ENCODE peak calls at places on chromosomes 11 and 22, in five cellular contexts. I is A549, A is hepatocyte, L is PC-9, G is stomach. N is an unnamed sample. For H3K9me3, the result is how much of the 10 kb centered on the place peaks cover.

GRCh38 chr11:114762437-114762836 is 84.1 kb downstream of the NXPE2 start:
- DNase-seq in I (peak), A (peak), L (peak), G (peak), N (peak)

GRCh38 chr22:49961601-49962011 is 1.0 kb downstream of the PIM3 start:
- DNase-seq in I (no peak), A (no peak), L (no peak), G (no peak), N (no peak)

GRCh38 chr22:17366830-17367229 is 2.4 kb upstream of the CECR2 start:
- DNase-seq in I (peak), A (peak), L (no peak), G (no peak), N (peak)

GRCh38 chr22:36977401-36977861 is 41.8 kb downstream of the TST start:
- DNase-seq in I (peak), A (peak), L (peak), G (peak), N (peak)

GRCh38 chr22:19772673-19773469 is 12.3 kb downstream of the TBX1 start:
- DNase-seq in I (no peak), A (no peak), L (no peak), G (peak), N (no peak)

GRCh38 chr11:15912291-15912690 is 444.1 kb downstream of the SOX6 start:
- DNase-seq in I (no peak), A (no peak), L (no peak), G (no peak), N (no peak)

GRCh38 chr11:86492370-86493030 is 117.8 kb downstream of the CCDC81 start:
- DNase-seq in I (no peak), A (no peak), L (no peak), G (no peak), N (no peak)

GRCh38 chr11:2928605-2929510 is at the start of gene PHLDA2:
- DNase-seq in I (peak), A (peak), L (no peak), G (peak), N (peak)

GRCh38 chr11:124970925-124971324 is 16.9 kb downstream of the CCDC15 start:
- DNase-seq in I (no peak), A (peak), L (peak), G (no peak), N (peak)

GRCh38 chr11:110979696-110980095 is 265.8 kb upstream of the POU2AF2 start:
- DNase-seq in I (no peak), A (no peak), L (peak), G (no peak), N (no peak)

GRCh38 chr11:6635082-6635932 is 16.1 kb upstream of the TPP1 start:
- DNase-seq in I (no peak), A (peak), L (no peak), G (no peak), N (no peak)

GRCh38 chr22:37822079-37822833 is 926 bp upstream of the GALR3 start:
- DNase-seq in I (no peak), A (no peak), L (no peak), G (no peak), N (peak)

GRCh38 chr11:10528121-10528520 is 12.9 kb downstream of the RNF141 start:
- DNase-seq in I (no peak), A (no peak), L (no peak), G (no peak), N (no peak)

GRCh38 chr11:113267536-113267935 is 46.8 kb upstream of the TTC12 start:
- DNase-seq in I (no peak), A (no peak), L (no peak), G (no peak), N (no peak)

GRCh38 chr11:44611687-44612437 is 46.4 kb downstream of the CD82 start:
- DNase-seq in I (no peak), A (no peak), L (no peak), G (no peak), N (no peak)

GRCh38 chr11:11669447-11669846 is 47.6 kb upstream of the GALNT18 start:
- DNase-seq in I (no peak), A (no peak), L (no peak), G (no peak), N (no peak)

GRCh38 chr11:11668781-11669180 is 47.0 kb upstream of the GALNT18 start:
- DNase-seq in I (no peak), A (no peak), L (no peak), G (no peak), N (no peak)

GRCh38 chr11:11663907-11664306 is 42.1 kb upstream of the GALNT18 start:
- DNase-seq in I (no peak), A (no peak), L (no peak), G (no peak), N (peak)

GRCh38 chr11:11668293-11668692 is 46.5 kb upstream of the GALNT18 start:
- DNase-seq in I (no peak), A (no peak), L (no peak), G (no peak), N (no peak)

DNA sequence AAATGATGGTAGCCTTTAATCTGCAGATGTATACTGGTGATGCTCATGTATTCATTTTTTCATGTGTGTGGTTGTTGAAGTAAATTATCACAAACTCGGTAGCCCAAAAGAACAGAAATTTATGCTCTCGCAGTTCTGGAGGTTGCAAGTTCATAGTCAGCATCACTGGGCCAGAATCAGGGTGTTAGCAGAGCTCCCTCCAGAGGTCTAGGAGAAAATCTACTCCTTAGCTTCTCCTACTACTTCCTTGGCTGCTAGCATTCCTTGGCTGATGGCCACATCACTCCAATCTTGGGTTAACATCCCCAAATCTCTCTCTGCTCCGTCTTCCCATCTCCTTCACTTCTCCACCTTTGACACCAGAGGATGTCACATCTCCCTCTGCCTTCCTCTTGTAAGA is 45.3 kb upstream of the GALNT18 start:
- DNase-seq in I (no peak), A (no peak), L (no peak), G (no peak), N (no peak)
- TF ChIP-seq CTCF in I (no peak), A (no peak), L (no peak), G (no peak), N (no peak)

GRCh38 chr11:42243370-42243769 is 783.9 kb upstream of the LRRC4C start:
- DNase-seq in I (no peak), A (no peak), L (no peak), G (no peak), N (peak)

GRCh38 chr11:42244376-42244775 is 784.9 kb upstream of the LRRC4C start:
- DNase-seq in I (no peak), A (no peak), L (no peak), G (no peak), N (peak)

GRCh38 chr11:42234381-42235035 is 775.1 kb upstream of the LRRC4C start:
- DNase-seq in I (no peak), A (no peak), L (no peak), G (no peak), N (no peak)

GRCh38 chr11:42237701-42238235 is 778.3 kb upstream of the LRRC4C start:
- DNase-seq in I (no peak), A (no peak), L (no peak), G (no peak), N (no peak)

DNA sequence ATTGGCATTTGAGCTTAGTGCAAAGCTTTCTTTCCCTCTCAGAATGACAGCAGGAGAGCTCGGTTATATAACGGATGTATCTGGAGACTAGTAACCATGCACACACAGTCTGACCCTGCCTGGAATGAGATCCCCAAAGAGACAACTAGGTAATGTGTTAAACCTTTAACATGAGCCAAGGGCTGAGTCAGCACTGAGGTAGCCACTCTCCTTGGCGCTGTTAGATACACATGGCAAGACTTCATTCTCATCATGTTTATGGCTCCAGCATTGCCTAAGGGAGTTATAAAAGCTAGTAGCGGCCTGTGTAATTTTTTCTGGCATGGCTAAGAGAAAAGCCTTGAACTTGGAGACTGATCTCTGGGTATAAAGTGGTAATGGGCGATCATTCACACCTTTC is 779.6 kb upstream of the LRRC4C start:
- DNase-seq in I (no peak), A (peak), L (no peak), G (no peak), N (no peak)
- H3K9me3 ChIP-seq in I (under half), A (under half), L (under half), G (under half), N (under half)

GRCh38 chr11:12016246-12016645 is 7.8 kb upstream of the DKK3 start:
- DNase-seq in I (no peak), A (no peak), L (no peak), G (no peak), N (no peak)
- TF ChIP-seq CTCF in I (no peak), A (no peak), L (no peak), G (no peak), N (peak)

DNA sequence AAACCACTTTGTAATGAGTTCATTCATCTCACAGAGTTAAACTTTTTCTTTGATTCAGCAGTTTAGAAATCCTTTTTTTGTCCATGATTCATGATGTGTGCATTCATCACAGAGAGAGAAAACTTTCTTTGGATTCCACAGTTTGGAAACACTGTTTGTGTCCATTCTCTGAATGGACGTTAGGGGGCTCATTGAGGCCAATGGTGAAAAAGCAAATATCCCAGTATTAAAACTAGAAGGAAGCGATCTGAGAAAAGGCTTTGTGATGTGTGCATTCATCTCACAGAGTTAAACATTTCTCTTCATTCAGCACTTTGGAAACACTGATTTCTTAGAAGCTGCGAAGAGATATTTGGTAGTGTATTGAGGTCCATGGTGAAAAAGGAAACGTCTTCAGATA is 155.6 kb upstream of the TRIM48 start:
- DNase-seq in I (no peak), A (no peak), L (no peak), G (no peak), N (no peak)
- H3K9me3 ChIP-seq in I (under half), A (under half), L (under half), G (half or more), N (half or more)

DNA sequence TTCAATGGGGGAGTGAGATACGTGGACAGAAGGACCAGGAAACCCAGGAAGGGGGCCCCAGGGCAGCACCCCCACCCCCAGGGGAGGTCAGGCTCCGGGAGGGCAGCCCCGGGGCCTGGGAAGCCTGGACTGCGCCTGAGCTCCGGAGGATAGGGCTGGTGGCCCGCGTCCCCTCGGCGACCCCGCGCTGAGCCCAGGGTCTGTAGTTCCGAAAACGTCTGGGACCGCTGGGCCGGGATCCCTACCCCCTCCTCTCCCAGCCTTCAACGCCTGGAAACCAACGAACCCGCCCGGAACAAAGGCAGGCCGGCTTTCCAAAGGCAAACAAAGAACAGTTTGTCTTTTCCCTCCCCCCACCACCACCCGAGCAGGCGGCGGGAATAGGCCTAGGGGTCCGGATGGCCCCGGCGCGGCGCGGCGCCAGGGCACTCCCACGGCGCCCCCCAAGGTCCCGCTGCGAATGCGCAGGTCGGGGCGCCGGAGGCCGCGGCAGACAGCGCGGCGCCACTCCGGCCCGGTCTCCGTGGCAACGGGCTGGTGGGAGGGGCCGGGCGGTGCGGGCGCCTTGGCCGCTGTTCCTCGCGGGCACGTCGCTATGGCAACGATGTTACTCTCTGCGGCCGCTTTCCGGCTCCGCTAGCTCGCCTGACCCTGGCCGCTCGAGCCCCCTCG is 58.5 kb downstream of the IGLL1 start:
- DNase-seq in I (peak), A (peak), L (peak), G (peak), N (peak)
- TF ChIP-seq CTCF in I (peak), A (no peak), L (no peak), G (no peak), N (peak)

GRCh38 chr22:48227341-48228018 is 1465.0 kb downstream of the TBC1D22A start:
- DNase-seq in I (no peak), A (no peak), L (no peak), G (no peak), N (no peak)
- H3K9me3 ChIP-seq in I (under half), A (under half), L (under half), G (under half), N (under half)

DNA sequence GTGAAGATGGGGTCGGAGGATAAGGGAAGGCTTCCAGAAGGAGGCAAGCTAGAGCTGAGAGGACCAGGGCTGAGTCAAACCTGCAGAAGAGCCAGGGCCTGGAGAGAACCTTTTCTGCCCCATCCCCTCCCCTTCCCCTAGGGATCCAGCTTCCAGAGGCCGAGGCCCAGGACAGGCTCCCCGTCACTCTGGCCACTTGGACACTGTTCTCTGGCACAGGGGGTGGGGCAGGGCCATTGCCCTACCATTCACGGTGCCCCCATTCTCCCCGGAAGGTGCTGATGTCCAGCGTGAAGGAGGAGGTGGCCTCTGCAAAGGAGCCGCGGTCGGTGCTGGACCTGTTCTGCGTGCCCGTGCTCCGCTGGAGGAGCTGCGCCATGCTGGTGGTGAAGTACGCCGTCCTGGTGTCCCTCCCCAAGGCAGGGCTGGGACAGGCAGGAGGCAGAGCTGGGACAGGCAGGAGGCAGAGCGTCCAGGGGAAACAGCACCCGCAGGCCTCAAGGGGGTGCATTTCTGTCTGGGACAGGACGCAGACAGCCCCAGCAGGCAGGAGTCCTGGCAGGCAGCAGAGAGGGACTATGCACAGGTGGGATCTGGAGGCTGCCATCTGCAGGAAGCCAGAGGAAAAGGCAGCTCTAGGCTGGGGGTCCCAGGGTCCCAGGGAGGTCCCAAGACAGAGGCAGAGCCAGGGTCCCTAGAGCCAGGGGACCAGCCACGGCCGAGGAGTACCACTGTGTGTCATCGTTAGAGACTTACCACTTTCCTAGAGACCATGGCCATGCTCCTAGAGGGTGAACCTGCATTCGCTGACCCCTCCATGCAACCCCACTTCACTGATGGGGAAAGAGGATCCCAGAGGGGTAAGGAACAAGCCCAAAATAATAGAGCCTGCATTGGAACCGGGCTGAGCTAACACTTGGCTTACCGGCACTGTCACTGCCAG is 25.8 kb upstream of the SLC22A12 start:
- DNase-seq in I (no peak), A (no peak), L (no peak), G (no peak), N (peak)
- TF ChIP-seq CTCF in I (peak), A (peak), L (no peak), G (no peak), N (peak)

DNA sequence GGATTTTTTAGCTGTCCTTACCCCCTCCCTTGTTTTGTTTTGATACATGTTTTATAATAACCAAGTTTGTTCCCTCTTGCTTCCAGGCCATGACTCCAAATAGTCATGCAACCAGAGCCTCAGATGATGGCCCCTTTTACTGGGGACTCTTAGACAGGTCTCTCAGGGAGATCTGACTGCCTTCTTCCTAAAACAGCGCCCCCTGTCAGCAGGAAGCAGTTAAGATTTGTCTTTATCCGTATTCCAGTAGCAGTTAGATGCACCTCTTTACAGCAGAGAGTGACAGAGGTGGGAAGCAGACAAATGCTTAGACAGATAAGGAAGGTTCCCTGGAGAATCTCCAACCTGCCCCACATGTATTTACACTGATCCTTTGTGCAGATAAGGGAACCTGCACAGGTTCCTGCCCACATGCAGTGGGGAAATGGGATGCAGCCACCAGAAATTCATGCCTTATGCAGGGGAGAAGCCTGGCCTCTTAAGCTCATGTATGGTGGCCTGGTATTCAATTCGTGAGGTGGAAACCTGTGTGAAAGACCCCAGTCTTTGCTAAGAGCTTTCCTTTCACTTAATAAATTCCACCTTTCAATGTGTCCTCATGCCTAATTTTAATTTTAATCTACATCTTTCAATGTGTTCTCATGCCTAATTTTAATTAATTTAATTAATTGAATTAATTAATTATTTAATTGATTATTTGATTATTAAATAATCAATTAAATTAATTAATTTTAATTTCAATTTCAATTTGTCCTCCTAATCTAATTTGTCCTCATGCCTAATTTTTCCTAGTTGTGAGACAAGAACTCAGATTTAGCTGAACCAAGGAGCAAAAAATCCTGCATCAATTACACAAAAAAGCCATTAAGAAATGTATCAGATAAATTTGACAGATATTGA is 11.5 kb upstream of the GLYAT start:
- DNase-seq in I (no peak), A (no peak), L (no peak), G (no peak), N (peak)
- H3K9me3 ChIP-seq in I (under half), A (under half), L (under half), G (under half), N (half or more)

N was measured in endodermal cell.